ENCODE peak calls at places on chromosome 2, in five cellular contexts. B, C, D, E and Z are unnamed samples.

GRCh38 chr2:234368861-234369261 is 128.0 kb downstream of the ARL4C start:
- DNase-seq in B (no peak), C (no peak), D (no peak), E (no peak), Z (no peak)

GRCh38 chr2:112661656-112662305 is 16.0 kb downstream of the SLC20A1 start:
- DNase-seq in B (no peak), C (no peak), D (no peak), E (no peak), Z (no peak)

GRCh38 chr2:219727771-219728429 is 100.5 kb downstream of the SLC4A3 start:
- DNase-seq in B (no peak), C (no peak), D (no peak), E (no peak), Z (no peak)

GRCh38 chr2:216691210-216691741 is 4.1 kb downstream of the IGFBP5 start:
- DNase-seq in B (no peak), C (peak), D (no peak), E (no peak), Z (no peak)

GRCh38 chr2:217314021-217314460 is 454.2 kb upstream of the TNP1 start:
- DNase-seq in B (no peak), C (no peak), D (no peak), E (no peak), Z (no peak)

GRCh38 chr2:100616841-100617390 is 54.1 kb downstream of the PDCL3 start:
- DNase-seq in B (no peak), C (no peak), D (no peak), E (no peak), Z (no peak)

GRCh38 chr2:152718909-152719645 is 657 bp downstream of the ARL6IP6 start:
- DNase-seq in B (peak), C (peak), D (peak), E (no peak), Z (peak)

GRCh38 chr2:227888289-227888688 is 16.9 kb downstream of the DAW1 start:
- DNase-seq in B (no peak), C (no peak), D (no peak), E (no peak), Z (peak)

GRCh38 chr2:120763931-120764330 is 28.3 kb downstream of the GLI2 start:
- DNase-seq in B (no peak), C (no peak), D (no peak), E (no peak), Z (no peak)

GRCh38 chr2:220101902-220102301 is 474.5 kb downstream of the SLC4A3 start:
- DNase-seq in B (no peak), C (no peak), D (no peak), E (no peak), Z (no peak)

GRCh38 chr2:12107849-12108420 is 361.5 kb downstream of the LPIN1 start:
- DNase-seq in B (no peak), C (no peak), D (no peak), E (no peak), Z (no peak)

GRCh38 chr2:113117594-113118262 is 9.7 kb upstream of the IL1RN start:
- DNase-seq in B (no peak), C (peak), D (no peak), E (peak), Z (no peak)

GRCh38 chr2:18171191-18172139 is 293.0 kb downstream of the KCNS3 start:
- DNase-seq in B (no peak), C (no peak), D (no peak), E (no peak), Z (no peak)

DNA sequence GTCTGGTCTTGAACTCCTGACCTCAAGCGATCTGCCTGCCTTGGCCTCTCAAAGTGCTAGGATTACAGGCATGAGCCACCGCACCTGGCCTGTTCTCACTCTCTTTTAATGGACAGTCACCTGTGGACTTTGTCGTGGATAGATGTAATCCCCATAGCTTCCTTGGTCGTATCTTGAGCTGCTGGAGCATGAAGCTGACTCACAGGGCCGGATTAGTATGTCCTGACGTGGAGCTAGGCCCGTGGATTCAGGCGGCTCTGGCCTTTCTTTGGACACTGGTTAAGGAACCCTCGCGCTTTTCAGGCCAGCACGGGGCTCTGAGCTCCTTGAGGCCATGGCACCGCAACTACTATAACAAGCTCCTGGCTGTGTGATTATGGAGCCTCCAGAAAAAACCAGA is 27.5 kb upstream of the GBX2 start:
- DNase-seq in B (no peak), C (no peak), D (no peak), E (no peak), Z (no peak)
- TF ChIP-seq SP1 in B (no peak), C (no peak), D (no peak), E (no peak), Z (no peak)

DNA sequence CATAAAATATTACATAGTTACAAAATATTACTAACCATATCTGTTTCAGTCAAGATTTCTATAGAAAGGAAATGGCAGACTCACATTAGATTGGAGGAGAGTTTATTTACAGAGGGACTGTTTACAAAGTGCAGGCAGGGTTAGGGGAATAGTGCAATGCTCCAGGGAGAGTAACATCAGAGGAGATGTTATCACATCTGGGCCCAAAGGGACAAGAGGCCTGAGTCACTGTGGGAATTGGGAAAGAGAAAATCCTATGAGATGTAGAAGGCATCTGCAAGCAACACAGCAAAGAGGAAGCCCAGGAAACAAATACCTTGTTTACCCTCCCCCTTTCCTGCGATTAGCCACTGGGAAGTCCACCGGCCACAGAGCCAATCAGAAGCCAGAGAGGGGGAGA is 227.3 kb upstream of the TANK start:
- DNase-seq in B (no peak), C (no peak), D (peak), E (no peak), Z (no peak)
- TF ChIP-seq SRF in B (no peak), C (no peak), D (no peak), E (no peak), Z (no peak)

DNA sequence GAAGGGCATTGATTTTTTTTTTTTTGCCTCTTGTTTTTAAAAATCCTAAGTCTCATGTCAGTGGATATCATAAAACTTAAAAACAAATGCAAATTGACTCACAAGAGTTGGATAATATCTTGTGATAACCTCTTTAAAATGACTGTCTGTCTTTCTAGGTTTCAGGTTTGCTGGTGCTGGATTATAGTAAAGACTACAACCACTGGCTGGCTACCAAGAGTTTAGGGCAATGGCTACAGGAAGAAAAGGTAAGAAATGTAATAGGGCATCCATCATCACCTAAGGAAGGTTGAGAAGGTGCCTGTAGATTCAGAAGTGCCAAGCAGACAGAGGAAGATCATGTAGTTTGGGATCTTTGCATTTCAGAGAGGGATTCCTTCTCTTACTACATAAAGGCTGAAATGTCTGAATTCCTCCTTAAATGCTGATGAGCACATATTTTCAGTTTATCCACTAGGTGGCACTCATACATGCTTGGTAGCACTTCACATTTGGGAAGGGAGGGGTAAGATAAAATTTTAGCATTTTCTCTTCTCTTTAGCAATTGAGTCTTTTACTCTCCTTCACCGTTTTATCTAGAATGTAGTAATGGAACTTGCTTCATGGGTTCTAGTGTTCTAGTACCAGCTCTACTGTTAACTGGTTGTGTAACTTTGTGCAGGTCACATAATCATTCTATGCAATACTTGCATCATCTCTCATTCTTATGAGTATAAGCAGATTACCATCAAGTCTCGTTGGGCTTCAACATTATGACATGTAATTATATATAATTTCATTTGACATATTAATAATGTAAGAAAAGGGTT is 21.1 kb downstream of the CPS1 start:
- DNase-seq in B (peak), C (peak), D (peak), E (no peak), Z (peak)
- TF ChIP-seq SP1 in B (no peak), C (no peak), D (no peak), E (no peak), Z (no peak)

GRCh38 chr2:50491541-50492114 is 540.3 kb downstream of the NRXN1 start:
- DNase-seq in B (no peak), C (peak), D (peak), E (no peak), Z (peak)
- TF ChIP-seq SRF in B (no peak), C (no peak), D (no peak), E (no peak), Z (no peak)

GRCh38 chr2:179222076-179222475 is 42.6 kb downstream of the SESTD1 start:
- DNase-seq in B (no peak), C (no peak), D (no peak), E (no peak), Z (no peak)

GRCh38 chr2:179226961-179227259 is 37.7 kb downstream of the SESTD1 start:
- DNase-seq in B (no peak), C (no peak), D (no peak), E (no peak), Z (no peak)

GRCh38 chr2:179224361-179224760 is 40.3 kb downstream of the SESTD1 start:
- DNase-seq in B (no peak), C (no peak), D (no peak), E (no peak), Z (no peak)

GRCh38 chr2:179226203-179226960 is 38.2 kb downstream of the SESTD1 start:
- DNase-seq in B (no peak), C (no peak), D (no peak), E (no peak), Z (no peak)
- TF ChIP-seq SP1 in B (no peak), C (no peak), D (no peak), E (no peak), Z (no peak)